ENCODE peak calls at places on chromosomes 12 and 14, in four cellular contexts. Y is left ventricle myocardium inferior, K is MM.1S, F is uterus. D is an unnamed sample.
A peak's percentile ranks its signal among the peaks of the same experiment; 100 is the strongest.

GRCh38 chr12:95789126-95790024 is 1.2 kb downstream of the NTN4 start:
- DNase-seq in Y (peak; percentile 38), K (no peak), F (no peak), D (no peak)

GRCh38 chr12:3034067-3034750 is 43.0 kb upstream of the TSPAN9 start:
- DNase-seq in Y (peak; percentile 65), K (peak; percentile 47), F (peak; percentile 66), D (no peak)

GRCh38 chr12:117607778-117608177 is 246.4 kb upstream of the NOS1 start:
- DNase-seq in Y (no peak), K (no peak), F (no peak), D (no peak)

GRCh38 chr14:22163051-22163450 is 426.0 kb downstream of the DAD1 start:
- DNase-seq in Y (no peak), K (peak; percentile 45), F (no peak), D (no peak)

GRCh38 chr14:59918824-59919581 is 941 bp upstream of the LRRC9 start:
- DNase-seq in Y (no peak), K (no peak), F (no peak), D (no peak)

GRCh38 chr14:89641495-89642162 is 224.6 kb upstream of the FOXN3 start:
- DNase-seq in Y (no peak), K (peak; percentile 72), F (no peak), D (no peak)

GRCh38 chr14:77221241-77221871 is 39.8 kb downstream of the TMEM63C start:
- DNase-seq in Y (no peak), K (no peak), F (no peak), D (no peak)

GRCh38 chr14:75822522-75823288 is 159.1 kb downstream of the TGFB3 start:
- DNase-seq in Y (no peak), K (no peak), F (peak; percentile 39), D (no peak)

GRCh38 chr12:113906411-113907200 is 59.5 kb downstream of the RBM19 start:
- DNase-seq in Y (no peak), K (no peak), F (no peak), D (no peak)

GRCh38 chr12:94379479-94380113 is 80.1 kb downstream of the CEP83 start:
- DNase-seq in Y (no peak), K (no peak), F (no peak), D (no peak)

GRCh38 chr12:100758083-100758482 is 36.5 kb upstream of the ANO4 start:
- DNase-seq in Y (no peak), K (no peak), F (no peak), D (no peak)

GRCh38 chr12:110640275-110641025 is 26.5 kb downstream of the TCTN1 start:
- DNase-seq in Y (peak; percentile 74), K (no peak), F (no peak), D (no peak)

GRCh38 chr14:58941666-58942065 is 246.8 kb upstream of the DAAM1 start:
- DNase-seq in Y (no peak), K (no peak), F (no peak), D (no peak)

GRCh38 chr12:42507589-42507988 is 82.0 kb downstream of the PRICKLE1 start:
- DNase-seq in Y (no peak), K (no peak), F (no peak), D (no peak)

GRCh38 chr12:48775991-48776649 is 12.8 kb downstream of the ADCY6 start:
- DNase-seq in Y (no peak), K (no peak), F (no peak), D (no peak)

GRCh38 chr14:63737582-63738006 is 9.7 kb upstream of the SGPP1 start:
- DNase-seq in Y (no peak), K (peak; percentile 64), F (no peak), D (no peak)

GRCh38 chr12:119802472-119802871 is 74.6 kb downstream of the CIT start:
- DNase-seq in Y (peak; percentile 38), K (no peak), F (no peak), D (no peak)

GRCh38 chr12:94266796-94267529 is 118.6 kb downstream of the PLXNC1 start:
- DNase-seq in Y (no peak), K (no peak), F (no peak), D (no peak)

GRCh38 chr14:54000341-54000811 is 43.8 kb upstream of the BMP4 start:
- DNase-seq in Y (no peak), K (no peak), F (no peak), D (no peak)

GRCh38 chr14:81269100-81269978 is 48.6 kb upstream of the GTF2A1 start:
- DNase-seq in Y (no peak), K (peak; percentile 28), F (peak; percentile 25), D (peak; percentile 41)

GRCh38 chr14:81323621-81324400 is 76.3 kb downstream of the STON2 start:
- DNase-seq in Y (no peak), K (no peak), F (no peak), D (no peak)

GRCh38 chr12:26723379-26724308 is 109.3 kb downstream of the ITPR2 start:
- DNase-seq in Y (no peak), K (peak; percentile 66), F (peak; percentile 42), D (no peak)

DNA sequence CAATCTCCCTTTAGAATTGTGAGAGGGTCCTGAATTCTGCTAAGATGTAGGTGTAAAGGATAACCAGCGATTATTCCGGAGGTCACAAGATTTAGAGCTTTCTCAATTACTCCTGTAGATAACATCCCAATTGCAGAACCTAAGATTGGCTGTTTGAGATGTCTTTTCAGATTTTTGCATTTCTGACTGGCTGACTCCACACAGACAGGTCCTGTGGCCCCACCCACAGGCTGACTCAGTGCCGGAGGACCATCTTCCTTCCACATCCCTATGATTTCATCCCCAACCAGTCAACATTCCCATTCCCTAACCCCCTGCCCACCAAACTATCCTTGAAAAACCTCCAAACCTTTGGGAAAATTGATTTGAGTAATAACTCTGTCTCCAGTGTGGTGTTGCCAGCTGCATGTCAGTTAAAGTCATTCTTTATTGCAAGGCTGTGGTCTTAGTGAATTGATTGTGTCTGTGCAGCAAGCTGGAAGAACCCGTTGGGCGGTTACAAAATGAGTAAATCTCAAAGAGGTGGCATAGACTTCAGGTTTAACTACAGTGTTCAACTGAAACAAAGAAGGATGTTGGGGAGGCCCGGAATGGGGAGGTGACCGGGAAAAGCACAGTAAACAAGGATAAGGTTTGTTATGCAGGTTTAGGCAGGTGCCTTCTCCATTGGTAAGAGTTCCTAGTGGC is 10.6 kb downstream of the FNTB start:
- DNase-seq in Y (no peak), K (no peak), F (no peak), D (no peak)
- H3K4me3 ChIP-seq in Y (no peak overlapping the region), K (no peak overlapping the region), F (no peak overlapping the region), D (no peak overlapping the region)

GRCh38 chr12:124463341-124463861 is 104.0 kb downstream of the NCOR2 start:
- DNase-seq in Y (no peak), K (no peak), F (no peak), D (no peak)

GRCh38 chr12:124466200-124467128 is 100.9 kb downstream of the NCOR2 start:
- DNase-seq in Y (peak; percentile 71), K (no peak), F (no peak), D (peak; percentile 84)

GRCh38 chr12:124464830-124465229 is 102.6 kb downstream of the NCOR2 start:
- DNase-seq in Y (no peak), K (no peak), F (no peak), D (no peak)

GRCh38 chr12:124464062-124464461 is 103.3 kb downstream of the NCOR2 start:
- DNase-seq in Y (peak; percentile 48), K (no peak), F (no peak), D (no peak)

DNA sequence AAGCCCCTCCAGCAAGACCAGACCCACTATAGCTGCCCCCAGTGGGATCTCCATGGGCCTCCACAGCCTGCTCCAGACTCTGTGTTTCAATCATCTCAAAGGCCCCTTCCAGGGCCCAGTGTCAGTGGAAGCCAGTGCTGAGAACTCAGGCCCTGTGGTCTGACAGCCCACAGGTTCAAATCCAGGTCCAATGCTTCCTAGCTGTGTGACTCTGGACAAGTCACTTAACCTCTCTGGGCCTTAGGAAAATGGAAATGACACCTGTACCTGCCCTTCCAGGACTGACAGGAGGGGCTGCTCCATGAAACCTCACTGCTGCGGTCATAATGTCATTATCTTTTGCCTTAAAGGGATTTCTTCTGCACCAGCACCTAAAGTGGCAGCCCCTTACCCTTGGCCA is 101.9 kb downstream of the NCOR2 start:
- DNase-seq in Y (no peak), K (no peak), F (no peak), D (no peak)
- H3K27ac ChIP-seq in Y (peak overlapping the region; percentile 67), K (no peak overlapping the region), F (no peak overlapping the region), D (peak overlapping the region; percentile 58)

GRCh38 chr12:29725587-29726320 is 58.0 kb downstream of the TMTC1 start:
- DNase-seq in Y (peak; percentile 75), K (no peak), F (peak; percentile 54), D (no peak)

GRCh38 chr12:29726321-29726692 is 57.4 kb downstream of the TMTC1 start:
- DNase-seq in Y (no peak), K (no peak), F (no peak), D (no peak)

GRCh38 chr12:29730481-29730880 is 53.3 kb downstream of the TMTC1 start:
- DNase-seq in Y (no peak), K (no peak), F (no peak), D (no peak)

GRCh38 chr12:29728033-29728432 is 55.7 kb downstream of the TMTC1 start:
- DNase-seq in Y (peak; percentile 20), K (no peak), F (no peak), D (no peak)

GRCh38 chr12:29726741-29727348 is 56.9 kb downstream of the TMTC1 start:
- DNase-seq in Y (no peak), K (no peak), F (no peak), D (no peak)
- H3K4me1 ChIP-seq in Y (peaks cover 76% of the 10 kb centered on the region), K (no peaks in the 10 kb centered on the region), F (no peaks in the 10 kb centered on the region), D (no peaks in the 10 kb centered on the region)

GRCh38 chr14:25048170-25049126 is 1.5 kb downstream of the STXBP6 start:
- DNase-seq in Y (peak; percentile 45), K (no peak), F (peak; percentile 58), D (no peak)
- H3K4me3 ChIP-seq in Y (peak overlapping the region; percentile 83), K (no peak overlapping the region), F (peak overlapping the region; percentile 34), D (no peak overlapping the region)

DNA sequence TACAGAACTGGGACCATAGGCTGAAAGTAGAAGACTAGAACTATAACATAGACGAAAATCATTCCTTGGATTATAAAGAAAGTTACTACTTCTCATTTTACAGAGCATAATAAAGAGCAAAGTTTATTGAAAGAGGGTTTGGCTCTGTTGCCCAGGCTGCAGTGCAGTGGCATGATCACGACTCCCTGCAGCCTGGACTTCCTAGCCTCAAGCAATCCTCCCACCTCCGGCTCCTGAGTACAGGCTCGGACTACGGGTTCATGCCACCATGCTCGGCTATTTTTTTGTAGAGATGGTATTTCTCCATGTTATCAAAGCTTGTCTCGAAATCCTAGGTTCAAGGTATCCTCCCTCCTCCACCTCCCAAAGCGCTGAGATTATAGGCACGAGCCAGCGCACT is 190.1 kb upstream of the FOXG1 start:
- DNase-seq in Y (no peak), K (no peak), F (no peak), D (no peak)
- H3K27ac ChIP-seq in Y (no peak overlapping the region), K (no peak overlapping the region), F (no peak overlapping the region), D (no peak overlapping the region)

GRCh38 chr14:70653662-70654061 is 11.9 kb downstream of the TTC9 start:
- DNase-seq in Y (no peak), K (no peak), F (no peak), D (no peak)

GRCh38 chr14:70651522-70651921 is 9.8 kb downstream of the TTC9 start:
- DNase-seq in Y (no peak), K (no peak), F (no peak), D (no peak)

GRCh38 chr14:70652871-70653270 is 11.2 kb downstream of the TTC9 start:
- DNase-seq in Y (no peak), K (no peak), F (no peak), D (no peak)

GRCh38 chr14:70655110-70655826 is 13.6 kb downstream of the TTC9 start:
- DNase-seq in Y (no peak), K (peak; percentile 19), F (no peak), D (peak; percentile 29)

GRCh38 chr14:70654609-70655008 is 12.9 kb downstream of the TTC9 start:
- DNase-seq in Y (no peak), K (no peak), F (no peak), D (no peak)
- H3K4me1 ChIP-seq in Y (no peaks in the 10 kb centered on the region), K (peaks cover 3% of the 10 kb centered on the region), F (no peaks in the 10 kb centered on the region), D (peaks cover 55% of the 10 kb centered on the region)

D was measured in naive thymus-derived CD4-positive, alpha-beta T cell.